ENCODE peak calls at places on chromosomes 7 and 10, in six cellular contexts. D is NCI-H774; I is pulmonary artery endothelial cell; Y is ureter; L is activated CD4-positive, alpha-beta T cell treated with anti-CD3 and anti-CD28 coated beads, Interleukin-2, amount 10 ng/mL, durations not matched to agents 7 days and 5 days; B is M059J. J is an unnamed sample.

GRCh38 chr7:30164567-30164966 is 29.8 kb downstream of the MTURN start:
- DNase-seq in L (no peak), B (peak), Y (no peak), I (no peak), D (peak), J (peak)

GRCh38 chr10:52879181-52879607 is 106.6 kb upstream of the MBL2 start:
- DNase-seq in B (no peak), I (no peak), Y (no peak), L (no peak), D (no peak), J (no peak)

GRCh38 chr7:100897772-100898454 is 2.2 kb upstream of the ACHE start:
- DNase-seq in B (no peak), L (no peak), I (no peak), D (no peak), Y (no peak), J (no peak)

GRCh38 chr10:119680050-119680449 is 28.9 kb downstream of the BAG3 start:
- DNase-seq in L (no peak), Y (no peak), I (peak), D (no peak), B (peak), J (no peak)

GRCh38 chr7:117775826-117776623 is 97.2 kb downstream of the CTTNBP2 start:
- DNase-seq in L (no peak), I (no peak), B (no peak), D (no peak), Y (no peak), J (no peak)

GRCh38 chr7:114175140-114175539 is 239.5 kb upstream of the FOXP2 start:
- DNase-seq in B (no peak), L (no peak), Y (no peak), I (no peak), D (no peak), J (no peak)

GRCh38 chr7:55476071-55476803 is 96.1 kb downstream of the VOPP1 start:
- DNase-seq in I (no peak), D (no peak), Y (no peak), L (no peak), B (peak), J (no peak)

GRCh38 chr10:18777258-18777657 is 118.0 kb downstream of the ARL5B start:
- DNase-seq in B (no peak), I (no peak), Y (no peak), D (no peak), L (no peak), J (no peak)

GRCh38 chr7:52540041-52540440 is 495.4 kb upstream of the POM121L12 start:
- DNase-seq in D (no peak), Y (no peak), B (no peak), L (no peak), I (no peak), J (no peak)

GRCh38 chr7:114554781-114555537 is 140.3 kb downstream of the FOXP2 start:
- DNase-seq in D (no peak), L (no peak), I (no peak), Y (no peak), B (peak), J (no peak)

GRCh38 chr10:110067960-110068770 is 60.4 kb downstream of the ADD3 start:
- DNase-seq in D (no peak), Y (no peak), B (peak), L (peak), I (no peak), J (no peak)

GRCh38 chr7:80139179-80139578 is 4.5 kb downstream of the GNAI1 start:
- DNase-seq in I (no peak), D (no peak), Y (no peak), L (no peak), B (peak), J (no peak)

GRCh38 chr10:1424648-1425047 is 312.7 kb downstream of the ADARB2 start:
- DNase-seq in B (no peak), D (no peak), I (no peak), Y (no peak), L (no peak), J (no peak)

GRCh38 chr10:65501259-65501658 is 1424.6 kb upstream of the LRRTM3 start:
- DNase-seq in I (no peak), D (no peak), L (no peak), B (no peak), Y (no peak), J (no peak)

GRCh38 chr7:41969713-41970112 is 266.8 kb upstream of the INHBA start:
- DNase-seq in I (no peak), Y (no peak), D (no peak), L (no peak), B (no peak), J (no peak)

GRCh38 chr7:99109108-99110051 is 34.5 kb downstream of the SMURF1 start:
- DNase-seq in D (no peak), B (peak), Y (no peak), I (no peak), L (no peak), J (no peak)

GRCh38 chr10:132231656-132232552 is 45.2 kb downstream of the DPYSL4 start:
- DNase-seq in I (no peak), Y (no peak), D (no peak), L (peak), B (no peak), J (no peak)

GRCh38 chr10:102324061-102324460 is 71.4 kb upstream of the NFKB2 start:
- DNase-seq in Y (no peak), D (no peak), L (no peak), I (no peak), B (no peak), J (no peak)

J was measured in glomerular endothelial cell.